ENCODE peak calls at places on chromosomes 4 and X, in nine cellular contexts. L, R, F, O, B, I, M, C and S are unnamed samples.

GRCh38 chr4:127214936-127215335 is 417.8 kb upstream of the INTU start:
- DNase-seq in L (no peak), R (no peak), F (no peak), O (no peak), B (no peak), I (no peak), M (no peak), C (no peak), S (no peak)

GRCh38 chr4:186633844-186634243 is 78.5 kb upstream of the MTNR1A start:
- DNase-seq in L (no peak), R (no peak), F (no peak), O (no peak), B (no peak), I (no peak), M (no peak), C (no peak), S (no peak)

GRCh38 chr4:74516321-74516720 is 71.4 kb downstream of the AREG start:
- DNase-seq in L (no peak), R (no peak), F (no peak), O (no peak), B (no peak), I (peak; percentile 71), M (no peak), C (no peak), S (no peak)

GRCh38 chrX:10178866-10179463 is 22.2 kb downstream of the CLCN4 start:
- DNase-seq in L (no peak), R (no peak), F (no peak), O (no peak), B (no peak), I (no peak), M (no peak), C (no peak), S (no peak)

GRCh38 chrX:45623266-45623665 is 422.6 kb upstream of the DIPK2B start:
- DNase-seq in L (no peak), R (no peak), F (no peak), O (peak; percentile 20), B (no peak), I (peak; percentile 79), M (peak; percentile 97), C (no peak), S (peak; percentile 24)

GRCh38 chr4:14446311-14446710 is 556.0 kb upstream of the CPEB2 start:
- DNase-seq in L (no peak), R (no peak), F (no peak), O (no peak), B (no peak), I (peak; percentile 6), M (no peak), C (no peak), S (no peak)

GRCh38 chr4:4990329-4990728 is 28.9 kb downstream of the CYTL1 start:
- DNase-seq in L (no peak), R (no peak), F (no peak), O (no peak), B (no peak), I (peak; percentile 55), M (peak; percentile 28), C (no peak), S (no peak)

GRCh38 chr4:87492617-87493016 is 36.6 kb downstream of the SPARCL1 start:
- DNase-seq in L (no peak), R (no peak), F (peak; percentile 41), O (no peak), B (no peak), I (peak; percentile 90), M (no peak), C (no peak), S (no peak)

GRCh38 chrX:119155416-119156035 is 27.9 kb upstream of the KIAA1210 start:
- DNase-seq in L (no peak), R (no peak), F (no peak), O (no peak), B (no peak), I (peak; percentile 55), M (peak; percentile 15), C (no peak), S (no peak)

GRCh38 chr4:142282870-142283431 is 563.1 kb downstream of the INPP4B start:
- DNase-seq in L (no peak), R (no peak), F (no peak), O (no peak), B (no peak), I (no peak), M (no peak), C (peak; percentile 4), S (no peak)

GRCh38 chrX:152632445-152633097 is 5.1 kb upstream of the GABRQ start:
- DNase-seq in L (no peak), R (peak; percentile 34), F (peak; percentile 40), O (peak; percentile 12), B (no peak), I (peak; percentile 55), M (peak; percentile 8), C (peak; percentile 12), S (no peak)